ENCODE peak calls at places on chromosomes 4 and X, in five cellular contexts. B is lung, C is ovary, M is adrenal gland, E is right cardiac atrium. X is an unnamed sample.
A peak's percentile ranks its signal among the peaks of the same experiment; 100 is the strongest.

GRCh38 chr4:55635760-55636621 is at the start of gene NMU:
- DNase-seq in B (peak; percentile 61), C (no peak), M (no peak), E (peak; percentile 31), X (no peak)

GRCh38 chrX:41666251-41666650 is 22.5 kb upstream of the GPR34 start:
- DNase-seq in B (no peak), C (no peak), M (no peak), E (no peak), X (no peak)

GRCh38 chr4:878796-879729 is 53.1 kb downstream of the GAK start:
- DNase-seq in B (no peak), C (no peak), M (no peak), E (no peak), X (no peak)

GRCh38 chr4:88147799-88148217 is 10.6 kb downstream of the ABCG2 start:
- DNase-seq in B (no peak), C (no peak), M (no peak), E (no peak), X (no peak)

GRCh38 chrX:134501942-134502341 is 42.0 kb downstream of the HPRT1 start:
- DNase-seq in B (no peak), C (no peak), M (peak; percentile 61), E (no peak), X (no peak)

GRCh38 chr4:150302553-150302952 is 224.3 kb downstream of the DCLK2 start:
- DNase-seq in B (no peak), C (no peak), M (no peak), E (no peak), X (peak; percentile 63)

GRCh38 chrX:53435997-53436396 is 1.8 kb upstream of the HSD17B10 start:
- DNase-seq in B (peak; percentile 65), C (peak; percentile 65), M (peak; percentile 69), E (peak; percentile 31), X (peak; percentile 8)

GRCh38 chrX:68428431-68428830 is 4.9 kb downstream of the OPHN1 start:
- DNase-seq in B (no peak), C (no peak), M (no peak), E (no peak), X (peak; percentile 44)

GRCh38 chrX:135535077-135535630 is 14.7 kb downstream of the INTS6L start:
- DNase-seq in B (no peak), C (no peak), M (no peak), E (no peak), X (no peak)

GRCh38 chrX:153321381-153322105 is at the start of gene PNMA6F:
- DNase-seq in B (peak; percentile 24), C (no peak), M (no peak), E (no peak), X (no peak)

GRCh38 chrX:93932471-93933220 is 258.6 kb downstream of the FAM133A start:
- DNase-seq in B (no peak), C (no peak), M (no peak), E (no peak), X (no peak)

GRCh38 chr4:156545003-156545785 is 426.4 kb downstream of the PDGFC start:
- DNase-seq in B (no peak), C (no peak), M (no peak), E (no peak), X (no peak)

GRCh38 chr4:139555073-139555704 is 830 bp downstream of the SETD7 start:
- DNase-seq in B (peak; percentile 89), C (peak; percentile 92), M (peak; percentile 96), E (peak; percentile 92), X (peak; percentile 92)

GRCh38 chr4:8776366-8776765 is 95.3 kb downstream of the HMX1 start:
- DNase-seq in B (no peak), C (no peak), M (no peak), E (no peak), X (no peak)

DNA sequence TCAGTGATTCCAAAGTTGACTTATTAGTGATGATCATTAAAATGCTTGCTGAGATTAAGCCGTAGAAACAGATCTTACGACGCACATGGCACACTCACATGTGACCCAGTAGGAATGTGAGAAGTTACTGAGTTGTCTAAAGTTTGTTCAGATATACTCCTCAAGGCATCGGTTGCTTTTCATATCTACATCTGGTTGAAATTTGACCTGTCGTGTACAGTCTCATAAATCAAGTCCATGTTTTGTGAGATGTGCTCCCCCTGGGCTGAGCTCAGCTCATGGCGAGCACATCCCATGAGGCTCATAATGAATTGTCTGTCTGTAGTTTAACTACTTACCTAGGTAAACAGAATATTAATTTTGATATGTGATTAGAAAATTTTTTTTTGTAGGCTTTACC is 67.0 kb downstream of the TNIP2 start:
- DNase-seq in B (no peak), C (no peak), M (no peak), E (no peak), X (no peak)
- H3K4me1 ChIP-seq in B (no peaks in the 10 kb centered on the region), C (no peaks in the 10 kb centered on the region), M (no peaks in the 10 kb centered on the region), E (no peaks in the 10 kb centered on the region), X (peaks cover 39% of the 10 kb centered on the region)

DNA sequence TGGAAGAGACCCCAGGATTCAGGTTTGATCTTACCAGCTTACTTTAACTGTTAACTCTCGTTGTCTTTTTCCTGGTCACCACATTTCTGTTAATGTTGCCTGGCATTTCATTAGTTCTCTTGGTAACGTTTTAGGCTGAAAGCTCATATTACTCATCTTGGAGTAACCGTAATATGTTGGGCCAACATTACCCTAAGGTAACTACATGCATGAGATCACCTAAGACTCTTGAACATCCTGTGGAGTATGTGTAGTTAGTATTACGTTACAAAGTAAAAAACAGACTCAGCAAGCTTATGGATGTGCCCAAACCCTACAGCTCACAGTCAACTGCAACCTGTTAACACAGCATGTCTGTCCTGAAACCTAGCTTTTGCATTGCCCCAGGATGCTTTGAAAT is 203.3 kb upstream of the HS3ST1 start:
- DNase-seq in B (no peak), C (no peak), M (no peak), E (no peak), X (no peak)
- H3K9me3 ChIP-seq in B (no peaks in the 10 kb centered on the region), C (no peaks in the 10 kb centered on the region), M (no peaks in the 10 kb centered on the region), E (no peaks in the 10 kb centered on the region), X (no peaks in the 10 kb centered on the region)

DNA sequence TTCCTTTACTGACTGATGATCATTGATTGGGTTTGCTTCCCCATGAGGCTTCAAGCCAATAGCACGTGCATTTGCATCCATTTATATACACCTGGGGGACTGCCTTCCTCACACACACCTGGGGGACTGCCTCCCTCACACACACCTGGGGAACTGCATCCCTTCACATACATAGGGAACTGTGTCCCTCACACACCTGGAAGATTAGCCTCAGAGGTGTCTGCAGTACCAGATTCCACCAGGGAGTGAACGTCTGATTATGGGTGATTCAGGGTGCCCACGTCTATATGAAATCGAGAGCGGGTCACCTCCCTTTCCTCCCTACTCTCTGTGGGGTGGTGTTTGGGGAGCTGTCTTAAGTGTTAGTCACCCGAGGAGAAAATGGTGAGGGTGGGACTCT is 16.9 kb downstream of the CD99 start:
- DNase-seq in B (no peak), C (no peak), M (no peak), E (no peak), X (no peak)
- H3K4me3 ChIP-seq in B (no peak overlapping the region), C (no peak overlapping the region), M (no peak overlapping the region), E (no peak overlapping the region), X (no peak overlapping the region)

DNA sequence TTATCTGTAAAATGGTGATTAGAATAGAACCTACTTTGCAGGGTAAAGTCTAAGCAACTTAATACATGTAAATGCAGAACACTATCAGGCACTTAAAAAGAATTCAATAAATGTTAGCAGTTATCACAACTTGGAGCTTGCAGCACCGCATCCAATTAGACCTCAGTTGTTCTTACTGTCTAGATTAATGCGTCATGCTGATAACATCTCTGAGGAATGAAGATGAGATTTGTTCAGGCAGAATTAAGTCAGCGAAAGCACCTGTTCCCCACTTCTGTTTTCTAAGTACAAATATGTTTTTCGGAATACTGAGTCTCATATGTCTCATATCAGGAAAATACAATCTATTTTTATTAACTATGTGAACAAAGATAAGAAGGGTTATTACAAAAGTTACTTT is 58.7 kb downstream of the TMA16 start:
- DNase-seq in B (no peak), C (no peak), M (no peak), E (no peak), X (no peak)
- H3K4me1 ChIP-seq in B (no peaks in the 10 kb centered on the region), C (no peaks in the 10 kb centered on the region), M (peaks cover 4% of the 10 kb centered on the region), E (peaks cover 2% of the 10 kb centered on the region), X (no peaks in the 10 kb centered on the region)

GRCh38 chrX:57771689-57772088 is 91.6 kb upstream of the NLRP2B start:
- DNase-seq in B (no peak), C (no peak), M (no peak), E (no peak), X (no peak)

DNA sequence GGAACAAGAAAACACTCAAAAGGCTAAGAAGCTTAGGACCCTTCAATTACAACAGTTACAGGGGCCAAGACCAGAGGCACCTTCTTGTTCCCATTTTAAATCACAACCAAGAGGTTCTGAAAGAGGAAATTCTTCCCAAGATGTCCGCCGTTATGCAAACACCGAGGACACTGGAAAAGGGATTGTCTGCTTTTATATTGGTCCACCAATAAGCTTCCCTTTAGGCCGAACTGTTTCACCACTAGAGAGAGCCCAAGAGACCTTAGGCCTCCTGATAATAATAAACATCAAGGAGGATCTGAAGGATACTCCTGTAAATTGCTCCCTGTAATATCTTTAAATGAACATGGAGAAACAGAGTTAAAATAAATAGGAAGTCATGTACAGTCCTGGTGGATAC is 92.6 kb upstream of the NLRP2B start:
- DNase-seq in B (no peak), C (no peak), M (no peak), E (no peak), X (no peak)
- H3K9me3 ChIP-seq in B (no peaks in the 10 kb centered on the region), C (no peaks in the 10 kb centered on the region), M (no peaks in the 10 kb centered on the region), E (no peaks in the 10 kb centered on the region), X (no peaks in the 10 kb centered on the region)

GRCh38 chr4:173367946-173368345 is 2.8 kb upstream of the SAP30 start:
- DNase-seq in B (no peak), C (no peak), M (no peak), E (no peak), X (no peak)
- H3K4me3 ChIP-seq in B (no peak overlapping the region), C (peak overlapping the region; percentile 10), M (no peak overlapping the region), E (no peak overlapping the region), X (no peak overlapping the region)

GRCh38 chr4:68326146-68326545 is 23.7 kb downstream of the YTHDC1 start:
- DNase-seq in B (no peak), C (no peak), M (no peak), E (no peak), X (no peak)
- H3K4me1 ChIP-seq in B (peaks cover 2% of the 10 kb centered on the region), C (no peaks in the 10 kb centered on the region), M (no peaks in the 10 kb centered on the region), E (no peaks in the 10 kb centered on the region), X (peaks cover 3% of the 10 kb centered on the region)

GRCh38 chr4:58113083-58113482 is 1002.9 kb upstream of the IGFBP7 start:
- DNase-seq in B (no peak), C (no peak), M (no peak), E (no peak), X (no peak)

GRCh38 chr4:58111818-58112217 is 1001.6 kb upstream of the IGFBP7 start:
- DNase-seq in B (no peak), C (no peak), M (no peak), E (no peak), X (no peak)
- H3K9me3 ChIP-seq in B (no peaks in the 10 kb centered on the region), C (no peaks in the 10 kb centered on the region), M (no peaks in the 10 kb centered on the region), E (no peaks in the 10 kb centered on the region), X (no peaks in the 10 kb centered on the region)

GRCh38 chr4:85928775-85929585 is 430.9 kb downstream of the MAPK10 start:
- DNase-seq in B (no peak), C (no peak), M (no peak), E (no peak), X (no peak)
- H3K4me3 ChIP-seq in B (no peak overlapping the region), C (no peak overlapping the region), M (no peak overlapping the region), E (no peak overlapping the region), X (no peak overlapping the region)

X was measured in SJSA1.